ENCODE peak calls at places on chromosomes 16 and 17, in nine cellular contexts. J is smooth muscle cell of the brain vasculature; V is stimulated activated CD4-positive, alpha-beta T cell treated with anti-CD3 and anti-CD28 coated beads, TNF-alpha, amount 100 ng/mL, for 1 hour; W is GM12892; U is heart left ventricle; E is memory B cell; S is activated CD8-positive, alpha-beta T cell treated with anti-CD3 and anti-CD28 coated beads, Interleukin-2, amount 10 ng/mL, durations not matched to agents 7 days and 5 days; Q is myocyte; G is NCI-H1092 treated with DMSO at 0.1 percent for 48 hours. X is an unnamed sample.

GRCh38 chr16:89507219-89507833 is 877 bp upstream of the SPG7 start:
- DNase-seq in J (no peak), W (no peak), V (no peak), E (no peak), G (no peak), S (no peak), U (no peak), Q (no peak), X (no peak)

GRCh38 chr16:58026139-58026704 is 668 bp downstream of the MMP15 start:
- DNase-seq in J (no peak), W (no peak), U (peak; percentile 64), Q (peak; percentile 61), G (peak; percentile 48), E (peak; percentile 14), S (no peak), V (no peak), X (peak; percentile 64)

GRCh38 chr17:62790554-62790953 is 17.6 kb downstream of the MARCHF10 start:
- DNase-seq in V (no peak), J (peak; percentile 20), E (no peak), G (no peak), S (no peak), W (no peak), U (no peak), Q (peak; percentile 60), X (no peak)

GRCh38 chr16:83023640-83024039 is 396.9 kb downstream of the CDH13 start:
- DNase-seq in G (no peak), U (no peak), J (no peak), Q (no peak), S (no peak), V (no peak), W (no peak), E (no peak), X (peak; percentile 13)

GRCh38 chr16:51287231-51287630 is 136.2 kb upstream of the SALL1 start:
- DNase-seq in U (no peak), Q (no peak), W (no peak), G (no peak), S (no peak), E (no peak), J (no peak), V (no peak), X (no peak)

GRCh38 chr16:5446623-5447240 is 349.1 kb upstream of the EEF2KMT start:
- DNase-seq in J (no peak), V (no peak), W (no peak), U (no peak), Q (no peak), S (no peak), E (no peak), G (no peak), X (no peak)

GRCh38 chr16:75204410-75204758 is 2.6 kb downstream of the CTRB2 start:
- DNase-seq in W (no peak), S (no peak), J (no peak), G (no peak), Q (no peak), U (no peak), V (no peak), E (no peak), X (no peak)

GRCh38 chr17:42266918-42267766 is 9.0 kb downstream of the STAT5B start:
- DNase-seq in S (peak; percentile 55), G (no peak), E (no peak), V (peak; percentile 13), W (no peak), U (no peak), Q (peak; percentile 39), J (no peak), X (peak; percentile 43)

GRCh38 chr17:56822725-56823124 is 11.0 kb downstream of the C17orf67 start:
- DNase-seq in Q (no peak), U (peak; percentile 44), S (no peak), J (no peak), V (no peak), W (no peak), E (no peak), G (no peak), X (peak; percentile 84)

GRCh38 chr16:81107506-81107905 is 11.3 kb upstream of the GCSH start:
- DNase-seq in S (no peak), V (no peak), Q (no peak), E (no peak), W (no peak), J (no peak), U (no peak), G (no peak), X (no peak)

GRCh38 chr16:76527244-76527643 is 250.0 kb downstream of the CNTNAP4 start:
- DNase-seq in E (no peak), V (no peak), U (no peak), J (no peak), Q (no peak), W (no peak), S (no peak), G (no peak), X (no peak)

GRCh38 chr16:80966617-80967016 is 40.1 kb downstream of the CMC2 start:
- DNase-seq in U (no peak), E (no peak), W (no peak), V (no peak), G (no peak), Q (no peak), J (no peak), S (no peak), X (no peak)

GRCh38 chr17:8857919-8858318 is 9.6 kb downstream of the PIK3R6 start:
- DNase-seq in G (no peak), V (no peak), J (peak; percentile 12), W (no peak), Q (no peak), U (peak; percentile 63), E (peak; percentile 47), S (peak; percentile 83), X (peak; percentile 9)

GRCh38 chr17:35841505-35841904 is 27.2 kb downstream of the HEATR9 start:
- DNase-seq in J (no peak), E (no peak), V (no peak), S (no peak), G (no peak), Q (no peak), U (no peak), W (no peak), X (no peak)

GRCh38 chr17:50348522-50349240 is 2.8 kb downstream of the XYLT2 start:
- DNase-seq in S (no peak), Q (no peak), V (no peak), J (no peak), E (no peak), W (no peak), U (no peak), G (no peak), X (no peak)

GRCh38 chr17:823501-823902 is 41.3 kb downstream of the MRM3 start:
- DNase-seq in Q (no peak), G (no peak), V (no peak), E (no peak), J (no peak), W (no peak), S (no peak), U (no peak), X (no peak)

GRCh38 chr16:72635104-72635503 is 412.8 kb downstream of the ZFHX3 start:
- DNase-seq in S (no peak), J (no peak), V (no peak), W (no peak), Q (no peak), E (no peak), G (no peak), U (no peak), X (no peak)

GRCh38 chr17:17511971-17512858 is 16.0 kb upstream of the RASD1 start:
- DNase-seq in V (no peak), W (no peak), G (no peak), U (no peak), Q (peak; percentile 92), E (no peak), S (no peak), J (peak; percentile 53), X (no peak)

GRCh38 chr17:78652913-78653312 is 75.7 kb upstream of the DNAH17 start:
- DNase-seq in V (no peak), S (no peak), W (no peak), E (no peak), Q (no peak), U (no peak), G (no peak), J (no peak), X (no peak)

GRCh38 chr17:34313164-34313563 is 6.1 kb upstream of the CCL8 start:
- DNase-seq in S (no peak), J (no peak), V (no peak), G (no peak), Q (no peak), E (no peak), U (no peak), W (no peak), X (no peak)

GRCh38 chr16:89373355-89374110 is 116.8 kb downstream of the ANKRD11 start:
- DNase-seq in E (no peak), U (no peak), V (no peak), J (peak; percentile 79), G (no peak), Q (peak; percentile 81), W (no peak), S (no peak), X (peak; percentile 92)

GRCh38 chr17:41518789-41519449 is at the start of gene KRT15:
- DNase-seq in S (no peak), V (no peak), Q (no peak), E (no peak), U (no peak), G (peak; percentile 23), J (no peak), W (no peak), X (no peak)

GRCh38 chr17:80219777-80220708 is at the start of the genes SGSH and SLC26A11:
- DNase-seq in U (peak; percentile 86), S (peak; percentile 52), E (peak; percentile 41), W (peak; percentile 92), J (no peak), G (peak; percentile 65), V (peak; percentile 13), Q (peak; percentile 71), X (peak; percentile 76)

GRCh38 chr16:1999866-2000514 is 9.6 kb downstream of the ZNF598 start:
- DNase-seq in G (no peak), E (no peak), S (no peak), W (no peak), J (no peak), V (no peak), U (no peak), Q (no peak), X (no peak)

GRCh38 chr16:30748634-30749445 is 615 bp downstream of the PHKG2 start:
- DNase-seq in E (no peak), W (peak; percentile 56), U (no peak), V (no peak), Q (peak; percentile 34), J (no peak), S (peak; percentile 47), G (no peak), X (peak; percentile 58)

GRCh38 chr17:73462830-73463229 is 151.0 kb upstream of the CDC42EP4 start:
- DNase-seq in G (no peak), E (no peak), S (no peak), V (no peak), J (no peak), Q (no peak), U (no peak), W (no peak), X (no peak)

GRCh38 chr16:25626172-25626571 is 65.6 kb upstream of the HS3ST4 start:
- DNase-seq in E (no peak), W (no peak), V (no peak), G (no peak), J (no peak), S (no peak), Q (no peak), U (no peak), X (no peak)

GRCh38 chr17:21239680-21240374 is 13.4 kb downstream of the NATD1 start:
- DNase-seq in W (no peak), S (no peak), V (no peak), J (no peak), E (no peak), U (no peak), Q (no peak), G (no peak), X (peak; percentile 53)

GRCh38 chr17:10115536-10115932 is 82.9 kb downstream of the GAS7 start:
- DNase-seq in J (no peak), E (no peak), W (no peak), S (no peak), V (no peak), U (no peak), Q (no peak), G (no peak), X (no peak)

GRCh38 chr17:31687505-31688126 is 171.4 kb downstream of the COPRS start:
- DNase-seq in U (no peak), S (no peak), G (no peak), J (no peak), E (no peak), Q (no peak), W (no peak), V (no peak), X (no peak)

GRCh38 chr16:83245061-83245460 is 562.7 kb upstream of the HSBP1 start:
- DNase-seq in E (no peak), Q (peak; percentile 8), S (no peak), J (peak; percentile 31), V (no peak), W (no peak), G (no peak), U (no peak), X (peak; percentile 43)

X was measured in dermis blood vessel endothelial cell.